ENCODE peak calls at places on chromosomes 16 and 17, in eight cellular contexts. Z is stomach, I is tibial nerve, G is omental fat pad, T is choroid plexus epithelial cell, J is neural crest cell, C is GM23338, Q is GM10248. H is an unnamed sample.

GRCh38 chr16:86772671-86773338 is 194.5 kb downstream of the FOXL1 start:
- DNase-seq in C (no peak), Z (no peak), I (no peak), T (peak), J (no peak), G (no peak), Q (no peak), H (no peak)

GRCh38 chr16:27317738-27318398 is 4.1 kb downstream of the IL4R start:
- DNase-seq in G (no peak), Z (no peak), Q (no peak), I (no peak), J (no peak), T (peak), C (no peak), H (no peak)

GRCh38 chr17:278055-279028 is 74.3 kb downstream of the RPH3AL start:
- DNase-seq in Z (peak), T (no peak), Q (no peak), C (no peak), G (no peak), J (no peak), I (no peak), H (no peak)

GRCh38 chr16:48538746-48539484 is 71.1 kb downstream of the N4BP1 start:
- DNase-seq in T (no peak), Z (no peak), C (peak), I (no peak), Q (no peak), J (no peak), G (no peak), H (peak)

GRCh38 chr16:17364319-17365210 is 106.2 kb downstream of the XYLT1 start:
- DNase-seq in G (no peak), C (no peak), Q (no peak), J (no peak), Z (no peak), T (peak), I (no peak), H (peak)

GRCh38 chr16:77585379-77585778 is 136.9 kb upstream of the NUDT7 start:
- DNase-seq in J (no peak), Z (no peak), T (peak), C (no peak), G (no peak), I (no peak), Q (no peak), H (no peak)

GRCh38 chr17:68248199-68248825 is 469 bp downstream of the AMZ2 start:
- DNase-seq in T (peak), Z (peak), J (no peak), Q (no peak), I (peak), G (no peak), C (no peak), H (no peak)

GRCh38 chr17:83103200-83103937 is 24.0 kb downstream of the METRNL start:
- DNase-seq in G (no peak), I (peak), Z (peak), Q (no peak), J (no peak), C (peak), T (no peak), H (peak)

GRCh38 chr17:67531291-67531690 is 154.2 kb downstream of the PITPNC1 start:
- DNase-seq in G (no peak), I (no peak), J (no peak), Q (peak), C (peak), T (no peak), Z (no peak), H (no peak)

GRCh38 chr16:2092866-2093265 is 42.8 kb downstream of the PKD1 start:
- DNase-seq in J (no peak), Q (no peak), I (no peak), T (no peak), G (no peak), C (no peak), Z (no peak), H (no peak)

GRCh38 chr16:87684106-87684677 is 81.6 kb downstream of the KLHDC4 start:
- DNase-seq in T (no peak), G (no peak), Q (no peak), Z (no peak), I (no peak), C (no peak), J (no peak), H (no peak)

GRCh38 chr17:51372345-51373004 is 112.1 kb downstream of the UTP18 start:
- DNase-seq in T (peak), I (no peak), G (no peak), J (peak), C (peak), Q (peak), Z (no peak), H (peak)

GRCh38 chr16:75238853-75239371 is 12.5 kb downstream of the BCAR1 start:
- DNase-seq in C (no peak), Z (no peak), G (no peak), I (no peak), Q (no peak), T (no peak), J (no peak), H (no peak)

GRCh38 chr17:29586676-29587469 is 2.6 kb downstream of the GIT1 start:
- DNase-seq in C (no peak), Z (no peak), G (no peak), T (no peak), J (no peak), Q (no peak), I (no peak), H (no peak)

GRCh38 chr17:80485846-80486245 is 9.4 kb upstream of the NPTX1 start:
- DNase-seq in I (no peak), Z (no peak), T (no peak), Q (no peak), C (no peak), J (no peak), G (no peak), H (no peak)

DNA sequence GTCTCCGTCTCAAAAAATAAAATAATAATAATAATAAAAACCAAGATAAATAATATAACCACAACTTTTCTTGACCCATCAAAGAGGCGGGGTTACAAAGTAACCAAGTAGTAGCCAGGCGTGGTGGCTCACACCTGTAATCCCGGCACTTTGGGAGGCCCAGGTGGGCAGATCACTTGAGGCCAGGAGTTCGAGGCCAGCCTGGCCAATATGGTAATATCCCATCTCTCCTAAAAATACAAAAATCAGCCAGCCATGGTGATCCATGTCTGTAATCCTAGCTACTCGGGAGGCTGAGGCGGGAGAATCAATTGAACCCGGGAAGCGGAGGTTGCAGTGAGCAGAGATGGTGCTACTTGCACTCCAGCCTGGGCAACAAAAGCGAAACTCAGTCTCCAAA is 45.3 kb downstream of the ADCY9 start:
- DNase-seq in T (no peak), G (no peak), I (no peak), Q (no peak), C (no peak), J (no peak), Z (no peak), H (no peak)
- TF ChIP-seq CTCF in T (no peak), G (no peak), I (no peak), Q (no peak), C (no peak), J (no peak), Z (no peak), H (no peak)

GRCh38 chr16:89523680-89524344 is 15.6 kb downstream of the SPG7 start:
- DNase-seq in G (no peak), J (no peak), T (no peak), Q (no peak), Z (no peak), C (no peak), I (no peak), H (no peak)

GRCh38 chr16:89522287-89522686 is 14.1 kb downstream of the SPG7 start:
- DNase-seq in J (no peak), Q (no peak), I (no peak), T (no peak), C (no peak), Z (no peak), G (no peak), H (no peak)

GRCh38 chr16:89530401-89531381 is 22.5 kb downstream of the SPG7 start:
- DNase-seq in J (no peak), C (no peak), I (no peak), T (no peak), Z (no peak), G (no peak), Q (no peak), H (no peak)

GRCh38 chr16:89529097-89529496 is 20.9 kb downstream of the SPG7 start:
- DNase-seq in J (no peak), Q (no peak), G (no peak), I (no peak), C (no peak), T (no peak), Z (no peak), H (no peak)

GRCh38 chr16:89525146-89525913 is 17.1 kb downstream of the SPG7 start:
- DNase-seq in T (no peak), Z (no peak), G (no peak), I (no peak), C (no peak), Q (peak), J (no peak), H (no peak)
- TF ChIP-seq CTCF in T (no peak), Z (no peak), G (no peak), I (no peak), C (peak), Q (peak), J (no peak), H (no peak)

DNA sequence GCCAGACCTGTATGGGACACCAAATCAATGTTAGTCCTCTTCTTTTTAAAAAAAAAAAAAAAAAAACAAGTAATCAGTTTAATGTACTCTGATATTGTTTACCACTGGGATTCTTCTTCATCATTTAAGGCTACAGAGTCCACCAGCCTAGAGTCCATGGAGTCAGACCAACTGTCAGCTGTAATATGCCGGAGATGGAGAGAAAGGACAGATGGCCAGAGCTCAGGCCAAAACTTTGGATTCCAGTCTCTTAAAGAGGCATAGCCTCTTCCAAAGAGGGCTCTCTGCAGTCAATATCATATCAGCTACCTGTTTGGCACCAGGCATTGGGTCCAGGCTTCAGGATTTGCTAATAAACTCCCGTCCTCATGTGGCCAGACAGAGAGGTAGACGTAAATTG is 469.6 kb upstream of the HSBP1 start:
- DNase-seq in G (no peak), C (no peak), Q (no peak), J (no peak), Z (no peak), I (no peak), T (no peak), H (no peak)
- TF ChIP-seq CTCF in G (no peak), C (no peak), Q (no peak), J (no peak), Z (no peak), I (no peak), T (no peak), H (no peak)

GRCh38 chr17:8255499-8255898 is 6.4 kb downstream of the PFAS start:
- DNase-seq in C (peak), T (peak), J (no peak), I (no peak), G (no peak), Q (no peak), Z (no peak), H (no peak)
- TF ChIP-seq CTCF in C (no peak), T (peak), J (peak), I (no peak), G (no peak), Q (no peak), Z (no peak), H (no peak)

H was measured in Calu3.